ENCODE peak calls at places on chromosomes 11 and 22, in six cellular contexts. Z is NCI-H1105 treated with DMSO at 0.1 percent for 48 hours; D is iris pigment epithelial cell; R is heart left ventricle; S is HTR-8/SVneo; V is activated T-helper 9 cell treated with anti-CD3 and anti-CD28 coated beads, Interleukin-2, amount 50 U/mL, for 16 hours. A is an unnamed sample.

GRCh38 chr22:50198624-50199017 is 2.2 kb upstream of the SELENOO start:
- DNase-seq in Z (no peak), D (no peak), R (no peak), S (no peak), V (no peak), A (no peak)

GRCh38 chr11:131042041-131042390 is 125.7 kb upstream of the SNX19 start:
- DNase-seq in Z (no peak), D (peak), R (no peak), S (no peak), V (no peak), A (no peak)

GRCh38 chr22:46262449-46263207 is 515 bp downstream of the PKDREJ start:
- DNase-seq in Z (no peak), D (peak), R (peak), S (no peak), V (no peak), A (no peak)

GRCh38 chr11:82899191-82899820 is 924 bp downstream of the PRCP start:
- DNase-seq in Z (no peak), D (no peak), R (no peak), S (no peak), V (no peak), A (no peak)

GRCh38 chr22:30949934-30950660 is 18.5 kb downstream of the MORC2 start:
- DNase-seq in Z (no peak), D (no peak), R (no peak), S (no peak), V (no peak), A (no peak)

GRCh38 chr22:28023036-28023435 is 104.0 kb upstream of the PITPNB start:
- DNase-seq in Z (no peak), D (no peak), R (no peak), S (no peak), V (no peak), A (no peak)

GRCh38 chr11:33893711-33894401 is 2.0 kb upstream of the LMO2 start:
- DNase-seq in Z (no peak), D (peak), R (no peak), S (no peak), V (peak), A (no peak)

GRCh38 chr11:32005786-32006406 is 85.0 kb upstream of the RCN1 start:
- DNase-seq in Z (no peak), D (peak), R (no peak), S (peak), V (no peak), A (no peak)

GRCh38 chr11:2700415-2701211 is 819 bp upstream of the KCNQ1OT1 start:
- DNase-seq in Z (peak), D (no peak), R (peak), S (peak), V (no peak), A (no peak)

GRCh38 chr22:41697126-41697775 is 2.1 kb upstream of the MEI1 start:
- DNase-seq in Z (peak), D (peak), R (peak), S (peak), V (peak), A (no peak)

GRCh38 chr22:31253949-31254348 is 38.3 kb downstream of the PIK3IP1 start:
- DNase-seq in Z (peak), D (no peak), R (peak), S (no peak), V (no peak), A (peak)

GRCh38 chr11:26048271-26048670 is 283.7 kb upstream of the ANO3 start:
- DNase-seq in Z (no peak), D (no peak), R (peak), S (no peak), V (no peak), A (no peak)

GRCh38 chr11:75245356-75246005 is 4.9 kb downstream of the TPBGL start:
- DNase-seq in Z (no peak), D (no peak), R (peak), S (no peak), V (no peak), A (no peak)

GRCh38 chr11:44531636-44532035 is 33.8 kb upstream of the CD82 start:
- DNase-seq in Z (no peak), D (no peak), R (no peak), S (no peak), V (no peak), A (no peak)

GRCh38 chr22:32457031-32457430 is 7.2 kb downstream of the BPIFC start:
- DNase-seq in Z (no peak), D (no peak), R (no peak), S (no peak), V (no peak), A (no peak)

GRCh38 chr11:32779131-32779530 is 15.3 kb downstream of the CCDC73 start:
- DNase-seq in Z (no peak), D (no peak), R (no peak), S (no peak), V (no peak), A (no peak)

GRCh38 chr11:120883404-120884135 is 140.3 kb upstream of the TBCEL start:
- DNase-seq in Z (no peak), D (peak), R (peak), S (no peak), V (no peak), A (no peak)

GRCh38 chr11:4480577-4481539 is 1.6 kb upstream of the OR52K1 start:
- DNase-seq in Z (no peak), D (peak), R (no peak), S (no peak), V (no peak), A (peak)

A was measured in epithelial cell of prostate.